ENCODE peak calls at places on chromosomes 11 and 22, in four cellular contexts. Y is NCI-H2081, R is T-cell, J is nephron progenitor cell. U is an unnamed sample.

GRCh38 chr11:64875369-64876225 is 2.8 kb downstream of the EHD1 start:
- DNase-seq in J (no peak), R (no peak), Y (no peak), U (no peak)

GRCh38 chr11:86741489-86742435 is 58.6 kb upstream of the PRSS23 start:
- DNase-seq in Y (no peak), R (no peak), J (no peak), U (no peak)

GRCh38 chr11:44011797-44012196 is 36.0 kb upstream of the ACCSL start:
- DNase-seq in J (no peak), Y (no peak), R (no peak), U (no peak)

GRCh38 chr22:48495751-48496080 is 1332.0 kb downstream of the BRD1 start:
- DNase-seq in J (no peak), Y (no peak), R (no peak), U (no peak)

GRCh38 chr11:15955595-15955994 is 400.8 kb downstream of the SOX6 start:
- DNase-seq in J (no peak), Y (no peak), R (no peak), U (no peak)

GRCh38 chr11:77525455-77526091 is 51.7 kb upstream of the PAK1 start:
- DNase-seq in Y (no peak), R (no peak), J (no peak), U (no peak)

GRCh38 chr11:101914737-101915426 is at the start of gene CEP126:
- DNase-seq in Y (peak), J (peak), R (peak), U (peak)

GRCh38 chr11:131954146-131954545 is 583.7 kb downstream of the NTM start:
- DNase-seq in J (no peak), R (no peak), Y (no peak), U (no peak)

GRCh38 chr11:57786436-57786835 is 24.8 kb downstream of the CTNND1 start:
- DNase-seq in Y (no peak), J (no peak), R (no peak), U (no peak)

GRCh38 chr11:95324826-95325225 is 93.8 kb upstream of the SESN3 start:
- DNase-seq in R (no peak), J (no peak), Y (no peak), U (no peak)

GRCh38 chr11:113730887-113731726 is 25.0 kb upstream of the TMPRSS5 start:
- DNase-seq in J (peak), R (no peak), Y (peak), U (no peak)

GRCh38 chr11:126212089-126212660 is 593 bp downstream of the FAM118B start:
- DNase-seq in Y (no peak), R (no peak), J (no peak), U (no peak)

GRCh38 chr11:101707477-101707876 is 123.7 kb upstream of the TRPC6 start:
- DNase-seq in R (no peak), Y (no peak), J (no peak), U (no peak)

GRCh38 chr11:68753300-68753699 is 2.0 kb upstream of the TESMIN start:
- DNase-seq in Y (no peak), R (no peak), J (no peak), U (no peak)

GRCh38 chr11:1864216-1864615 is 11.3 kb downstream of the LSP1 start:
- DNase-seq in Y (no peak), J (no peak), R (no peak), U (no peak)

GRCh38 chr22:30265851-30266444 is 703 bp downstream of the OSM start:
- DNase-seq in R (peak), Y (no peak), J (no peak), U (peak)

GRCh38 chr11:134362192-134362901 is 30.6 kb downstream of the GLB1L2 start:
- DNase-seq in J (no peak), R (no peak), Y (no peak), U (no peak)

GRCh38 chr11:128790200-128790599 is 76.9 kb downstream of the KCNJ1 start:
- DNase-seq in R (no peak), Y (no peak), J (peak), U (no peak)

U was measured in central memory CD4-positive, alpha-beta T cell.